ENCODE peak calls at places on chromosomes 5 and 9, in eight cellular contexts. L is OCI-LY7, E is kidney epithelial cell, I is dorsolateral prefrontal cortex, N is GM23338, Z is foreskin fibroblast, O is cardiac fibroblast, X is mammary epithelial cell. Y is an unnamed sample.

GRCh38 chr5:78649816-78650561 is 1.4 kb upstream of the LHFPL2 start:
- DNase-seq in L (peak), E (no peak), I (no peak), N (peak), Z (peak), O (peak), X (peak), Y (no peak)

GRCh38 chr9:98491778-98492177 is 217.0 kb downstream of the GABBR2 start:
- DNase-seq in L (no peak), E (peak), I (no peak), N (no peak), Z (peak), O (peak), X (no peak), Y (peak)

GRCh38 chr5:80238778-80239679 is 16.8 kb downstream of the SERINC5 start:
- DNase-seq in L (no peak), E (no peak), I (peak), N (no peak), Z (peak), O (peak), X (peak), Y (no peak)

GRCh38 chr9:102631559-102631958 is 363.6 kb upstream of the CYLC2 start:
- DNase-seq in L (peak), E (no peak), I (no peak), N (peak), Z (no peak), O (peak), X (peak), Y (no peak)

GRCh38 chr9:2109066-2109650 is 94.0 kb downstream of the SMARCA2 start:
- DNase-seq in L (no peak), E (no peak), I (no peak), N (no peak), Z (peak), O (peak), X (no peak), Y (peak)

GRCh38 chr5:27778121-27778520 is 739.7 kb upstream of the CDH9 start:
- DNase-seq in L (no peak), E (no peak), I (no peak), N (no peak), Z (no peak), O (no peak), X (no peak), Y (no peak)

GRCh38 chr5:87539839-87540238 is 127.1 kb upstream of the CCNH start:
- DNase-seq in L (no peak), E (no peak), I (no peak), N (no peak), Z (no peak), O (no peak), X (no peak), Y (no peak)

GRCh38 chr5:1036504-1037122 is 28.0 kb downstream of the NKD2 start:
- DNase-seq in L (no peak), E (no peak), I (no peak), N (no peak), Z (no peak), O (no peak), X (no peak), Y (no peak)

GRCh38 chr9:42386477-42386876 is 203.0 kb downstream of the SPATA31A6 start:
- DNase-seq in L (no peak), E (no peak), I (no peak), N (no peak), Z (no peak), O (no peak), X (no peak), Y (no peak)

GRCh38 chr5:74394924-74395880 is 245.3 kb downstream of the ENC1 start:
- DNase-seq in L (peak), E (peak), I (no peak), N (peak), Z (no peak), O (no peak), X (peak), Y (no peak)
- TF ChIP-seq CTCF in L (peak), E (peak), I (no peak), N (peak), Z (no peak), O (no peak), X (peak), Y (no peak)

GRCh38 chr9:92965759-92966517 is 18.6 kb downstream of the FGD3 start:
- DNase-seq in L (no peak), E (no peak), I (no peak), N (no peak), Z (no peak), O (no peak), X (no peak), Y (no peak)
- H3K4me3 ChIP-seq in L (peak), E (no peak), I (peak), N (no peak), Z (no peak), O (no peak), X (no peak), Y (no peak)

DNA sequence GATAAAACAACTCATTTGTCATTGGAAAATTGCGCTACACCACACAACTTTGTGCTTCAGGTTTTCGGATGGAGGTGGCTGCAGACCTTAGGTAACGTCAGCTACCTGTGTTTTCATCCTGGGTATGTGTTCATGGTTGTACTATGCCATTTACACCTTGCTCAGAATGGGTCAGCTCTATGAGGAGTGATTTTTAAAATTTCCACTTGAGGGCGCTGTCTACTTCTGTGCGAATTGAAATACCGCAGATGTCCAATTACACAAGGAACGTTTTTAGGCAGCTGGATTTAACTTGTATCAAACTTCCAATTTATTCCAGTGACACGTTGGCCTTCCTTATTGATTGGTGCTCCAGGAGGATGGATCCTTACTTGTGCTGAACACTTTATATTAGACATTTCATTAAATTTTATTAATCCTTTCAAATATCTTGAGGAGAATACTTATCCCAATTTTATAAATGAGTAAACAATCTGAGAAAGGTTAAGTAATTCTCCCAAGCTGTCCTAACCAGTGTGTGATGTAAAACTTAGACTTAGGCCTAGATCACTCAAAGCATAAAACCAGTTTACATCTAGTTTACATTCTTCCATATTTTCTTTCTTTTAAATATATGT is 23.4 kb downstream of the DMRTA1 start:
- DNase-seq in L (peak), E (no peak), I (no peak), N (peak), Z (no peak), O (peak), X (peak), Y (no peak)
- TF ChIP-seq CTCF in L (peak), E (peak), I (peak), N (peak), Z (peak), O (peak), X (peak), Y (peak)

DNA sequence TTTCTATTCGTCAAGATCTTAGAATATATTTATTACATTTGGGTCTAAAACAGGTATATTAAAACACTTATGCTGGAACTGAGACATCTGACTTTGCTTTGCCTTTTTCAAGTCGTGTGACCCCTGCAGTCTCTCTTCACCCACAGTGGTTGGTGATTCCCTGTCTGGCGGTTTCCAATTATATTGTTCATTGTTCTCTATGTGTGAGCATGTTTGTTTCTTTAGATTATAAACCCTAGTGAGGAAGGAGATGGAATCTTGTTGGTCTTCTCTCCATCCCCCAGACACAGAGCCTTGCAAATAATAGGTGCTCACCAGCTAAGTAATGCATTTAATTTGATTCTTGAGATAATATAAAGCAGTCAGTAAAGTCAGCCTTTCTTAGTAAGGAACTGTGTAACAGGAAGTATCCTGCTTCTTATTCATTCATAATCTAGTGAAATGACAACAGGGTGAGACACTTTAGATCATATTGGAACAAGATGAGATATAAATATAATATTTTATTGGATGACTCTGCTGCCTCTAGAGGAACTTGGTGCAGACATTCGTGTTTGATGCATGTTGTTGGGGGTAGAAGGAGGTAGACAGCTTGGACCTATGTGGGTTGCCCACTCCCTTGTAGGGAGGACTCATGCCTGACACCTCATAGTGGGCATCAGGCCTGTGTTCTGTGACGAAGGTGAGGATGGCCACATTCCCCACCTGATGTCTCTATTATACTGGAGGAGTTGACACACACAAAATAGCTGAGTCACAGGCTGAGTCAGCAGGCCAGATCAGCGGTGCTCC is 88.1 kb downstream of the FGF1 start:
- DNase-seq in L (no peak), E (peak), I (peak), N (peak), Z (peak), O (peak), X (peak), Y (no peak)
- H3K4me3 ChIP-seq in L (no peak), E (no peak), I (no peak), N (no peak), Z (no peak), O (no peak), X (no peak), Y (no peak)

DNA sequence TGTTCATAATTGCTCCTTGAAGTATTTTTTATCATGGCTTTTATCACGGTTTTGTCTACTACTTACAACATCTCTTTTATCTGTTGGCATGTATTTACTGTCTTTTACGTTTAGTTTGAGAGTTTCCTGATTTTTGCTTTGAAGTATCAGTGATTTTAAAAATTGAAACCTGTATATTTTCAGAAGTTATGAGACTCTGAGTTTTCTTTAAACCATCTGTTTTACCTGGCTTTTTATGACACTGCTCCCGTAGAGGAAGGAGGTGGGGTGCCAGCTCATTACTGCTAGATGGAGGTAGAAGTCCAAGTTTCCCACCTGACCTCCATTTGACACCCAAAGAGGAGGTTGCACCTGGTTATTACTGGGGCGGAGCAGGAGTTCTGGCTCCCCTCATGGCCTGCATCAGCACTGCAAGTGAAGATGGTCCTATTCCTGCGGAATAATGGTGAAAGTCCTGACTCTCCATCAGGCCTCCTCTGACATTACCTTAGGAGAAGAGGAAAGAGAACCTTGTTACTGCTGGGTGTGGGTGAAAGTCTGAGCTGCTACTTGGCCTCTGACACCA is 10.0 kb upstream of the ZNF131 start:
- DNase-seq in L (peak), E (no peak), I (no peak), N (peak), Z (peak), O (no peak), X (no peak), Y (no peak)
- TF ChIP-seq CTCF in L (peak), E (peak), I (no peak), N (peak), Z (peak), O (peak), X (peak), Y (peak)

GRCh38 chr5:140565780-140566095 is 1.1 kb downstream of the SLC35A4 start:
- DNase-seq in L (no peak), E (no peak), I (no peak), N (no peak), Z (peak), O (peak), X (no peak), Y (no peak)
- H3K4me3 ChIP-seq in L (peak), E (peak), I (peak), N (peak), Z (peak), O (peak), X (peak), Y (peak)